ENCODE peak calls at places on chromosomes 12 and 14, in seven cellular contexts. One of them, this sample, is unnamed.

GRCh38 chr14:22630486-22630885 is 13.7 kb downstream of the OR6J1 start:
- DNase-seq in esophagus squamous epithelium: no peak
- DNase-seq in activated CD4-positive, alpha-beta T cell treated with anti-CD3 and anti-CD28 coated beads, Interleukin-2, amount 50 U/mL, for 4 hours: no peak
- DNase-seq in GM04503: peak
- DNase-seq in lung: no peak
- DNase-seq in iPS DF 19.7: no peak
- DNase-seq in GM03348: peak
- DNase-seq in this sample: no peak

GRCh38 chr12:100348657-100349454 is 8.0 kb upstream of the SLC17A8 start:
- DNase-seq in iPS DF 19.7: no peak
- DNase-seq in lung: no peak
- DNase-seq in activated CD4-positive, alpha-beta T cell treated with anti-CD3 and anti-CD28 coated beads, Interleukin-2, amount 50 U/mL, for 4 hours: no peak
- DNase-seq in GM03348: peak
- DNase-seq in esophagus squamous epithelium: no peak
- DNase-seq in GM04503: no peak
- DNase-seq in this sample: peak

GRCh38 chr12:112018571-112019237 is 5.5 kb downstream of the ERP29 start:
- DNase-seq in GM04503: no peak
- DNase-seq in GM03348: peak
- DNase-seq in iPS DF 19.7: no peak
- DNase-seq in lung: no peak
- DNase-seq in activated CD4-positive, alpha-beta T cell treated with anti-CD3 and anti-CD28 coated beads, Interleukin-2, amount 50 U/mL, for 4 hours: no peak
- DNase-seq in esophagus squamous epithelium: no peak
- DNase-seq in this sample: peak

GRCh38 chr12:43914923-43915468 is 79.1 kb downstream of the TMEM117 start:
- DNase-seq in iPS DF 19.7: no peak
- DNase-seq in esophagus squamous epithelium: no peak
- DNase-seq in activated CD4-positive, alpha-beta T cell treated with anti-CD3 and anti-CD28 coated beads, Interleukin-2, amount 50 U/mL, for 4 hours: no peak
- DNase-seq in GM04503: no peak
- DNase-seq in GM03348: peak
- DNase-seq in lung: no peak
- DNase-seq in this sample: no peak

GRCh38 chr14:89813485-89814080 is 140.9 kb downstream of the EFCAB11 start:
- DNase-seq in lung: no peak
- DNase-seq in esophagus squamous epithelium: no peak
- DNase-seq in iPS DF 19.7: no peak
- DNase-seq in activated CD4-positive, alpha-beta T cell treated with anti-CD3 and anti-CD28 coated beads, Interleukin-2, amount 50 U/mL, for 4 hours: no peak
- DNase-seq in GM03348: peak
- DNase-seq in GM04503: no peak
- DNase-seq in this sample: no peak

GRCh38 chr12:724194-724855 is 28.1 kb upstream of the WNK1 start:
- DNase-seq in iPS DF 19.7: peak
- DNase-seq in esophagus squamous epithelium: no peak
- DNase-seq in GM04503: no peak
- DNase-seq in lung: peak
- DNase-seq in GM03348: no peak
- DNase-seq in activated CD4-positive, alpha-beta T cell treated with anti-CD3 and anti-CD28 coated beads, Interleukin-2, amount 50 U/mL, for 4 hours: no peak
- DNase-seq in this sample: peak

GRCh38 chr12:188910-189621 is 24.9 kb downstream of the SLC6A12 start:
- DNase-seq in activated CD4-positive, alpha-beta T cell treated with anti-CD3 and anti-CD28 coated beads, Interleukin-2, amount 50 U/mL, for 4 hours: no peak
- DNase-seq in GM03348: peak
- DNase-seq in iPS DF 19.7: no peak
- DNase-seq in esophagus squamous epithelium: no peak
- DNase-seq in GM04503: no peak
- DNase-seq in lung: no peak
- DNase-seq in this sample: no peak

GRCh38 chr12:125222876-125223275 is 157.6 kb downstream of the AACS start:
- DNase-seq in activated CD4-positive, alpha-beta T cell treated with anti-CD3 and anti-CD28 coated beads, Interleukin-2, amount 50 U/mL, for 4 hours: no peak
- DNase-seq in iPS DF 19.7: no peak
- DNase-seq in esophagus squamous epithelium: no peak
- DNase-seq in GM04503: no peak
- DNase-seq in GM03348: no peak
- DNase-seq in lung: no peak
- DNase-seq in this sample: no peak

GRCh38 chr12:31491819-31492598 is 98.9 kb downstream of the DENND5B start:
- DNase-seq in GM03348: peak
- DNase-seq in iPS DF 19.7: no peak
- DNase-seq in lung: no peak
- DNase-seq in GM04503: peak
- DNase-seq in esophagus squamous epithelium: no peak
- DNase-seq in activated CD4-positive, alpha-beta T cell treated with anti-CD3 and anti-CD28 coated beads, Interleukin-2, amount 50 U/mL, for 4 hours: no peak
- DNase-seq in this sample: peak

GRCh38 chr12:101697930-101698781 is 716 bp downstream of the CHPT1 start:
- DNase-seq in GM03348: peak
- DNase-seq in esophagus squamous epithelium: no peak
- DNase-seq in activated CD4-positive, alpha-beta T cell treated with anti-CD3 and anti-CD28 coated beads, Interleukin-2, amount 50 U/mL, for 4 hours: no peak
- DNase-seq in lung: peak
- DNase-seq in GM04503: no peak
- DNase-seq in iPS DF 19.7: no peak
- DNase-seq in this sample: peak

GRCh38 chr12:9872743-9873142 is 3.6 kb upstream of the CLEC2B start:
- DNase-seq in activated CD4-positive, alpha-beta T cell treated with anti-CD3 and anti-CD28 coated beads, Interleukin-2, amount 50 U/mL, for 4 hours: no peak
- DNase-seq in lung: no peak
- DNase-seq in GM04503: no peak
- DNase-seq in iPS DF 19.7: no peak
- DNase-seq in esophagus squamous epithelium: no peak
- DNase-seq in GM03348: no peak
- DNase-seq in this sample: peak

GRCh38 chr12:34107781-34108404 is 85.6 kb downstream of the ALG10 start:
- DNase-seq in activated CD4-positive, alpha-beta T cell treated with anti-CD3 and anti-CD28 coated beads, Interleukin-2, amount 50 U/mL, for 4 hours: no peak
- DNase-seq in iPS DF 19.7: no peak
- DNase-seq in GM04503: no peak
- DNase-seq in GM03348: no peak
- DNase-seq in esophagus squamous epithelium: no peak
- DNase-seq in lung: no peak
- DNase-seq in this sample: no peak

GRCh38 chr14:60508707-60509437 is at the start of gene SIX6:
- DNase-seq in GM04503: no peak
- DNase-seq in esophagus squamous epithelium: no peak
- DNase-seq in iPS DF 19.7: no peak
- DNase-seq in GM03348: peak
- DNase-seq in lung: no peak
- DNase-seq in activated CD4-positive, alpha-beta T cell treated with anti-CD3 and anti-CD28 coated beads, Interleukin-2, amount 50 U/mL, for 4 hours: no peak
- DNase-seq in this sample: no peak

GRCh38 chr14:53979747-53980642 is 23.4 kb upstream of the BMP4 start:
- DNase-seq in esophagus squamous epithelium: no peak
- DNase-seq in GM04503: peak
- DNase-seq in iPS DF 19.7: no peak
- DNase-seq in activated CD4-positive, alpha-beta T cell treated with anti-CD3 and anti-CD28 coated beads, Interleukin-2, amount 50 U/mL, for 4 hours: no peak
- DNase-seq in GM03348: peak
- DNase-seq in lung: no peak
- DNase-seq in this sample: peak

GRCh38 chr12:31966558-31967205 is 7.5 kb downstream of the RESF1 start:
- DNase-seq in esophagus squamous epithelium: no peak
- DNase-seq in activated CD4-positive, alpha-beta T cell treated with anti-CD3 and anti-CD28 coated beads, Interleukin-2, amount 50 U/mL, for 4 hours: no peak
- DNase-seq in iPS DF 19.7: no peak
- DNase-seq in lung: no peak
- DNase-seq in GM03348: no peak
- DNase-seq in GM04503: no peak
- DNase-seq in this sample: no peak

GRCh38 chr12:8823565-8824300 is 1.3 kb downstream of the A2ML1 start:
- DNase-seq in GM03348: no peak
- DNase-seq in esophagus squamous epithelium: no peak
- DNase-seq in GM04503: no peak
- DNase-seq in activated CD4-positive, alpha-beta T cell treated with anti-CD3 and anti-CD28 coated beads, Interleukin-2, amount 50 U/mL, for 4 hours: no peak
- DNase-seq in lung: peak
- DNase-seq in iPS DF 19.7: no peak
- DNase-seq in this sample: no peak

GRCh38 chr12:89251326-89252237 is 100.7 kb downstream of the DUSP6 start:
- DNase-seq in activated CD4-positive, alpha-beta T cell treated with anti-CD3 and anti-CD28 coated beads, Interleukin-2, amount 50 U/mL, for 4 hours: no peak
- DNase-seq in lung: no peak
- DNase-seq in esophagus squamous epithelium: no peak
- DNase-seq in iPS DF 19.7: no peak
- DNase-seq in GM03348: no peak
- DNase-seq in GM04503: no peak
- DNase-seq in this sample: no peak

GRCh38 chr12:117118838-117119591 is 19.8 kb upstream of the TESC start:
- DNase-seq in lung: no peak
- DNase-seq in iPS DF 19.7: no peak
- DNase-seq in GM03348: no peak
- DNase-seq in esophagus squamous epithelium: no peak
- DNase-seq in GM04503: no peak
- DNase-seq in activated CD4-positive, alpha-beta T cell treated with anti-CD3 and anti-CD28 coated beads, Interleukin-2, amount 50 U/mL, for 4 hours: no peak
- DNase-seq in this sample: no peak

GRCh38 chr12:41512531-41512930 is 324.4 kb downstream of the PDZRN4 start:
- DNase-seq in lung: no peak
- DNase-seq in GM04503: no peak
- DNase-seq in GM03348: no peak
- DNase-seq in activated CD4-positive, alpha-beta T cell treated with anti-CD3 and anti-CD28 coated beads, Interleukin-2, amount 50 U/mL, for 4 hours: no peak
- DNase-seq in iPS DF 19.7: no peak
- DNase-seq in esophagus squamous epithelium: no peak
- DNase-seq in this sample: no peak

GRCh38 chr12:120581998-120582397 is 796 bp upstream of the POP5 start:
- DNase-seq in lung: no peak
- DNase-seq in esophagus squamous epithelium: no peak
- DNase-seq in activated CD4-positive, alpha-beta T cell treated with anti-CD3 and anti-CD28 coated beads, Interleukin-2, amount 50 U/mL, for 4 hours: no peak
- DNase-seq in GM04503: no peak
- DNase-seq in iPS DF 19.7: no peak
- DNase-seq in GM03348: no peak
- DNase-seq in this sample: no peak

GRCh38 chr12:118979763-118980406 is 1.5 kb upstream of the SRRM4 start:
- DNase-seq in GM04503: no peak
- DNase-seq in esophagus squamous epithelium: no peak
- DNase-seq in lung: peak
- DNase-seq in GM03348: peak
- DNase-seq in activated CD4-positive, alpha-beta T cell treated with anti-CD3 and anti-CD28 coated beads, Interleukin-2, amount 50 U/mL, for 4 hours: no peak
- DNase-seq in iPS DF 19.7: peak
- DNase-seq in this sample: no peak

GRCh38 chr12:121610239-121611149 is 15.8 kb upstream of the ORAI1 start:
- DNase-seq in activated CD4-positive, alpha-beta T cell treated with anti-CD3 and anti-CD28 coated beads, Interleukin-2, amount 50 U/mL, for 4 hours: no peak
- DNase-seq in GM03348: peak
- DNase-seq in iPS DF 19.7: no peak
- DNase-seq in lung: no peak
- DNase-seq in esophagus squamous epithelium: no peak
- DNase-seq in GM04503: no peak
- DNase-seq in this sample: no peak

GRCh38 chr12:60308366-60309000 is 712.7 kb downstream of the SLC16A7 start:
- DNase-seq in activated CD4-positive, alpha-beta T cell treated with anti-CD3 and anti-CD28 coated beads, Interleukin-2, amount 50 U/mL, for 4 hours: no peak
- DNase-seq in esophagus squamous epithelium: no peak
- DNase-seq in iPS DF 19.7: no peak
- DNase-seq in GM04503: peak
- DNase-seq in GM03348: no peak
- DNase-seq in lung: no peak
- DNase-seq in this sample: peak

GRCh38 chr12:32964981-32965585 is 68.5 kb upstream of the PKP2 start:
- DNase-seq in iPS DF 19.7: no peak
- DNase-seq in lung: no peak
- DNase-seq in esophagus squamous epithelium: no peak
- DNase-seq in GM03348: no peak
- DNase-seq in GM04503: no peak
- DNase-seq in activated CD4-positive, alpha-beta T cell treated with anti-CD3 and anti-CD28 coated beads, Interleukin-2, amount 50 U/mL, for 4 hours: no peak
- DNase-seq in this sample: no peak

GRCh38 chr12:127393896-127394295 is 873.1 kb upstream of the TMEM132C start:
- DNase-seq in esophagus squamous epithelium: no peak
- DNase-seq in GM04503: peak
- DNase-seq in activated CD4-positive, alpha-beta T cell treated with anti-CD3 and anti-CD28 coated beads, Interleukin-2, amount 50 U/mL, for 4 hours: no peak
- DNase-seq in lung: no peak
- DNase-seq in GM03348: peak
- DNase-seq in iPS DF 19.7: no peak
- DNase-seq in this sample: peak

GRCh38 chr12:70758494-70758845 is 121.2 kb upstream of the PTPRB start:
- DNase-seq in iPS DF 19.7: no peak
- DNase-seq in lung: no peak
- DNase-seq in GM04503: no peak
- DNase-seq in GM03348: no peak
- DNase-seq in activated CD4-positive, alpha-beta T cell treated with anti-CD3 and anti-CD28 coated beads, Interleukin-2, amount 50 U/mL, for 4 hours: no peak
- DNase-seq in esophagus squamous epithelium: no peak
- DNase-seq in this sample: no peak

This sample was measured in MCF 10A.